ENCODE peak calls at places on chromosome 16, in five cellular contexts. One of them, this sample, is unnamed.

GRCh38 chr16:1512774-1513173 is 19.6 kb downstream of the TELO2 start:
- DNase-seq in HFF-Myc: no peak
- DNase-seq in NCI-H1436 treated with DMSO at 0.1 percent for 48 hours: no peak
- DNase-seq in activated naive CD4-positive, alpha-beta T cell treated with Interleukin-2 at 50 U/mL for 16 hours: no peak
- DNase-seq in A549: no peak
- DNase-seq in this sample: no peak

GRCh38 chr16:58937661-58938060 is 203.5 kb upstream of the GOT2 start:
- DNase-seq in HFF-Myc: no peak
- DNase-seq in NCI-H1436 treated with DMSO at 0.1 percent for 48 hours: no peak
- DNase-seq in activated naive CD4-positive, alpha-beta T cell treated with Interleukin-2 at 50 U/mL for 16 hours: no peak
- DNase-seq in A549: no peak
- DNase-seq in this sample: no peak

GRCh38 chr16:48542020-48542473 is 67.9 kb downstream of the N4BP1 start:
- DNase-seq in HFF-Myc: no peak
- DNase-seq in NCI-H1436 treated with DMSO at 0.1 percent for 48 hours: no peak
- DNase-seq in activated naive CD4-positive, alpha-beta T cell treated with Interleukin-2 at 50 U/mL for 16 hours: peak; percentile 19
- DNase-seq in A549: peak; percentile 56
- DNase-seq in this sample: peak; percentile 24

GRCh38 chr16:53773150-53773846 is 69.3 kb downstream of the FTO start:
- DNase-seq in HFF-Myc: peak; percentile 45
- DNase-seq in NCI-H1436 treated with DMSO at 0.1 percent for 48 hours: peak; percentile 31
- DNase-seq in activated naive CD4-positive, alpha-beta T cell treated with Interleukin-2 at 50 U/mL for 16 hours: no peak
- DNase-seq in A549: peak; percentile 51
- DNase-seq in this sample: no peak

GRCh38 chr16:67432491-67432890 is 1.6 kb downstream of the HSD11B2 start:
- DNase-seq in HFF-Myc: no peak
- DNase-seq in NCI-H1436 treated with DMSO at 0.1 percent for 48 hours: no peak
- DNase-seq in activated naive CD4-positive, alpha-beta T cell treated with Interleukin-2 at 50 U/mL for 16 hours: no peak
- DNase-seq in A549: no peak
- DNase-seq in this sample: no peak

GRCh38 chr16:17459903-17460521 is 10.7 kb downstream of the XYLT1 start:
- DNase-seq in HFF-Myc: no peak
- DNase-seq in NCI-H1436 treated with DMSO at 0.1 percent for 48 hours: no peak
- DNase-seq in activated naive CD4-positive, alpha-beta T cell treated with Interleukin-2 at 50 U/mL for 16 hours: no peak
- DNase-seq in A549: no peak
- DNase-seq in this sample: no peak

GRCh38 chr16:81521141-81521626 is 76.6 kb downstream of the CMIP start:
- DNase-seq in HFF-Myc: no peak
- DNase-seq in NCI-H1436 treated with DMSO at 0.1 percent for 48 hours: no peak
- DNase-seq in activated naive CD4-positive, alpha-beta T cell treated with Interleukin-2 at 50 U/mL for 16 hours: peak; percentile 70
- DNase-seq in A549: no peak
- DNase-seq in this sample: no peak

GRCh38 chr16:57703416-57704010 is 8.9 kb downstream of the DRC7 start:
- DNase-seq in HFF-Myc: no peak
- DNase-seq in NCI-H1436 treated with DMSO at 0.1 percent for 48 hours: no peak
- DNase-seq in activated naive CD4-positive, alpha-beta T cell treated with Interleukin-2 at 50 U/mL for 16 hours: no peak
- DNase-seq in A549: no peak
- DNase-seq in this sample: no peak

GRCh38 chr16:6206080-6206479 is 1108.5 kb upstream of the EEF2KMT start:
- DNase-seq in HFF-Myc: no peak
- DNase-seq in NCI-H1436 treated with DMSO at 0.1 percent for 48 hours: no peak
- DNase-seq in activated naive CD4-positive, alpha-beta T cell treated with Interleukin-2 at 50 U/mL for 16 hours: no peak
- DNase-seq in A549: no peak
- DNase-seq in this sample: no peak

GRCh38 chr16:66746682-66747081 is 4.7 kb downstream of the DYNC1LI2 start:
- DNase-seq in HFF-Myc: no peak
- DNase-seq in NCI-H1436 treated with DMSO at 0.1 percent for 48 hours: no peak
- DNase-seq in activated naive CD4-positive, alpha-beta T cell treated with Interleukin-2 at 50 U/mL for 16 hours: no peak
- DNase-seq in A549: no peak
- DNase-seq in this sample: no peak

GRCh38 chr16:68553186-68553585 is 14.1 kb downstream of the ZFP90 start:
- DNase-seq in HFF-Myc: no peak
- DNase-seq in NCI-H1436 treated with DMSO at 0.1 percent for 48 hours: no peak
- DNase-seq in activated naive CD4-positive, alpha-beta T cell treated with Interleukin-2 at 50 U/mL for 16 hours: no peak
- DNase-seq in A549: no peak
- DNase-seq in this sample: no peak

GRCh38 chr16:8996891-8997290 is 33.2 kb upstream of the USP7 start:
- DNase-seq in HFF-Myc: no peak
- DNase-seq in NCI-H1436 treated with DMSO at 0.1 percent for 48 hours: no peak
- DNase-seq in activated naive CD4-positive, alpha-beta T cell treated with Interleukin-2 at 50 U/mL for 16 hours: no peak
- DNase-seq in A549: no peak
- DNase-seq in this sample: no peak

GRCh38 chr16:73527191-73527590 is 479.3 kb upstream of the ZFHX3 start:
- DNase-seq in HFF-Myc: no peak
- DNase-seq in NCI-H1436 treated with DMSO at 0.1 percent for 48 hours: peak; percentile 31
- DNase-seq in activated naive CD4-positive, alpha-beta T cell treated with Interleukin-2 at 50 U/mL for 16 hours: no peak
- DNase-seq in A549: no peak
- DNase-seq in this sample: no peak

GRCh38 chr16:85429776-85430522 is 183.2 kb upstream of the GSE1 start:
- DNase-seq in HFF-Myc: no peak
- DNase-seq in NCI-H1436 treated with DMSO at 0.1 percent for 48 hours: no peak
- DNase-seq in activated naive CD4-positive, alpha-beta T cell treated with Interleukin-2 at 50 U/mL for 16 hours: no peak
- DNase-seq in A549: no peak
- DNase-seq in this sample: no peak

GRCh38 chr16:23330161-23330560 is 28.1 kb downstream of the SCNN1B start:
- DNase-seq in HFF-Myc: no peak
- DNase-seq in NCI-H1436 treated with DMSO at 0.1 percent for 48 hours: no peak
- DNase-seq in activated naive CD4-positive, alpha-beta T cell treated with Interleukin-2 at 50 U/mL for 16 hours: no peak
- DNase-seq in A549: no peak
- DNase-seq in this sample: no peak

GRCh38 chr16:22214402-22214801 is 8.3 kb downstream of the EEF2K start:
- DNase-seq in HFF-Myc: no peak
- DNase-seq in NCI-H1436 treated with DMSO at 0.1 percent for 48 hours: no peak
- DNase-seq in activated naive CD4-positive, alpha-beta T cell treated with Interleukin-2 at 50 U/mL for 16 hours: no peak
- DNase-seq in A549: no peak
- DNase-seq in this sample: no peak

GRCh38 chr16:8583199-8583598 is 7.1 kb downstream of the TMEM114 start:
- DNase-seq in HFF-Myc: no peak
- DNase-seq in NCI-H1436 treated with DMSO at 0.1 percent for 48 hours: no peak
- DNase-seq in activated naive CD4-positive, alpha-beta T cell treated with Interleukin-2 at 50 U/mL for 16 hours: no peak
- DNase-seq in A549: no peak
- DNase-seq in this sample: no peak

GRCh38 chr16:67277294-67277998 is 1.9 kb upstream of the PLEKHG4 start:
- DNase-seq in HFF-Myc: peak; percentile 91
- DNase-seq in NCI-H1436 treated with DMSO at 0.1 percent for 48 hours: no peak
- DNase-seq in activated naive CD4-positive, alpha-beta T cell treated with Interleukin-2 at 50 U/mL for 16 hours: no peak
- DNase-seq in A549: peak; percentile 80
- DNase-seq in this sample: peak; percentile 81

GRCh38 chr16:55703003-55704001 is 47.5 kb downstream of the SLC6A2 start:
- DNase-seq in HFF-Myc: peak; percentile 33
- DNase-seq in NCI-H1436 treated with DMSO at 0.1 percent for 48 hours: no peak
- DNase-seq in activated naive CD4-positive, alpha-beta T cell treated with Interleukin-2 at 50 U/mL for 16 hours: no peak
- DNase-seq in A549: peak; percentile 18
- DNase-seq in this sample: peak; percentile 13

GRCh38 chr16:24822974-24823373 is 22.8 kb upstream of the SLC5A11 start:
- DNase-seq in HFF-Myc: no peak
- DNase-seq in NCI-H1436 treated with DMSO at 0.1 percent for 48 hours: no peak
- DNase-seq in activated naive CD4-positive, alpha-beta T cell treated with Interleukin-2 at 50 U/mL for 16 hours: no peak
- DNase-seq in A549: no peak
- DNase-seq in this sample: no peak

GRCh38 chr16:51674615-51675014 is 523.5 kb upstream of the SALL1 start:
- DNase-seq in HFF-Myc: no peak
- DNase-seq in NCI-H1436 treated with DMSO at 0.1 percent for 48 hours: no peak
- DNase-seq in activated naive CD4-positive, alpha-beta T cell treated with Interleukin-2 at 50 U/mL for 16 hours: no peak
- DNase-seq in A549: no peak
- DNase-seq in this sample: no peak

GRCh38 chr16:86245351-86245750 is 265.0 kb upstream of the FOXF1 start:
- DNase-seq in HFF-Myc: no peak
- DNase-seq in NCI-H1436 treated with DMSO at 0.1 percent for 48 hours: no peak
- DNase-seq in activated naive CD4-positive, alpha-beta T cell treated with Interleukin-2 at 50 U/mL for 16 hours: no peak
- DNase-seq in A549: no peak
- DNase-seq in this sample: no peak

GRCh38 chr16:85891033-85891775 is 7.8 kb upstream of the IRF8 start:
- DNase-seq in HFF-Myc: no peak
- DNase-seq in NCI-H1436 treated with DMSO at 0.1 percent for 48 hours: no peak
- DNase-seq in activated naive CD4-positive, alpha-beta T cell treated with Interleukin-2 at 50 U/mL for 16 hours: no peak
- DNase-seq in A549: peak; percentile 76
- DNase-seq in this sample: no peak

GRCh38 chr16:85699628-85700027 is 10.9 kb upstream of the GINS2 start:
- DNase-seq in HFF-Myc: no peak
- DNase-seq in NCI-H1436 treated with DMSO at 0.1 percent for 48 hours: no peak
- DNase-seq in activated naive CD4-positive, alpha-beta T cell treated with Interleukin-2 at 50 U/mL for 16 hours: no peak
- DNase-seq in A549: no peak
- DNase-seq in this sample: no peak

GRCh38 chr16:53080345-53081031 is 25.7 kb downstream of the CHD9 start:
- DNase-seq in HFF-Myc: no peak
- DNase-seq in NCI-H1436 treated with DMSO at 0.1 percent for 48 hours: no peak
- DNase-seq in activated naive CD4-positive, alpha-beta T cell treated with Interleukin-2 at 50 U/mL for 16 hours: no peak
- DNase-seq in A549: peak; percentile 89
- DNase-seq in this sample: no peak

GRCh38 chr16:2023098-2023925 is 3.4 kb upstream of the NHERF2 start:
- DNase-seq in HFF-Myc: no peak
- DNase-seq in NCI-H1436 treated with DMSO at 0.1 percent for 48 hours: no peak
- DNase-seq in activated naive CD4-positive, alpha-beta T cell treated with Interleukin-2 at 50 U/mL for 16 hours: peak; percentile 95
- DNase-seq in A549: peak; percentile 88
- DNase-seq in this sample: peak; percentile 63

GRCh38 chr16:76318565-76318964 is 41.4 kb downstream of the CNTNAP4 start:
- DNase-seq in HFF-Myc: no peak
- DNase-seq in NCI-H1436 treated with DMSO at 0.1 percent for 48 hours: no peak
- DNase-seq in activated naive CD4-positive, alpha-beta T cell treated with Interleukin-2 at 50 U/mL for 16 hours: no peak
- DNase-seq in A549: no peak
- DNase-seq in this sample: no peak

GRCh38 chr16:88856122-88856827 is 472 bp downstream of the GALNS start:
- DNase-seq in HFF-Myc: no peak
- DNase-seq in NCI-H1436 treated with DMSO at 0.1 percent for 48 hours: no peak
- DNase-seq in activated naive CD4-positive, alpha-beta T cell treated with Interleukin-2 at 50 U/mL for 16 hours: no peak
- DNase-seq in A549: no peak
- DNase-seq in this sample: no peak

GRCh38 chr16:85490971-85491771 is 122.0 kb upstream of the GSE1 start:
- DNase-seq in HFF-Myc: no peak
- DNase-seq in NCI-H1436 treated with DMSO at 0.1 percent for 48 hours: no peak
- DNase-seq in activated naive CD4-positive, alpha-beta T cell treated with Interleukin-2 at 50 U/mL for 16 hours: peak; percentile 50
- DNase-seq in A549: peak; percentile 63
- DNase-seq in this sample: peak; percentile 30

GRCh38 chr16:11583889-11584565 is 2.7 kb downstream of the LITAF start:
- DNase-seq in HFF-Myc: no peak
- DNase-seq in NCI-H1436 treated with DMSO at 0.1 percent for 48 hours: no peak
- DNase-seq in activated naive CD4-positive, alpha-beta T cell treated with Interleukin-2 at 50 U/mL for 16 hours: no peak
- DNase-seq in A549: no peak
- DNase-seq in this sample: no peak

GRCh38 chr16:74107795-74108610 is 188.6 kb upstream of the PSMD7 start:
- DNase-seq in HFF-Myc: peak; percentile 35
- DNase-seq in NCI-H1436 treated with DMSO at 0.1 percent for 48 hours: no peak
- DNase-seq in activated naive CD4-positive, alpha-beta T cell treated with Interleukin-2 at 50 U/mL for 16 hours: peak; percentile 7
- DNase-seq in A549: peak; percentile 42
- DNase-seq in this sample: peak; percentile 24

GRCh38 chr16:47018223-47018891 is 44.9 kb upstream of the DNAJA2 start:
- DNase-seq in HFF-Myc: no peak
- DNase-seq in NCI-H1436 treated with DMSO at 0.1 percent for 48 hours: no peak
- DNase-seq in activated naive CD4-positive, alpha-beta T cell treated with Interleukin-2 at 50 U/mL for 16 hours: peak; percentile 60
- DNase-seq in A549: peak; percentile 80
- DNase-seq in this sample: peak; percentile 43

GRCh38 chr16:74297296-74297665 is 667 bp downstream of the PSMD7 start:
- DNase-seq in HFF-Myc: no peak
- DNase-seq in NCI-H1436 treated with DMSO at 0.1 percent for 48 hours: no peak
- DNase-seq in activated naive CD4-positive, alpha-beta T cell treated with Interleukin-2 at 50 U/mL for 16 hours: peak; percentile 56
- DNase-seq in A549: peak; percentile 61
- DNase-seq in this sample: no peak

GRCh38 chr16:88798772-88799455 is 4.7 kb upstream of the CDT1 start:
- DNase-seq in HFF-Myc: no peak
- DNase-seq in NCI-H1436 treated with DMSO at 0.1 percent for 48 hours: peak; percentile 74
- DNase-seq in activated naive CD4-positive, alpha-beta T cell treated with Interleukin-2 at 50 U/mL for 16 hours: no peak
- DNase-seq in A549: no peak
- DNase-seq in this sample: no peak

GRCh38 chr16:525520-526180 is 1.9 kb upstream of the CAPN15 start:
- DNase-seq in HFF-Myc: peak; percentile 59
- DNase-seq in NCI-H1436 treated with DMSO at 0.1 percent for 48 hours: no peak
- DNase-seq in activated naive CD4-positive, alpha-beta T cell treated with Interleukin-2 at 50 U/mL for 16 hours: peak; percentile 81
- DNase-seq in A549: peak; percentile 68
- DNase-seq in this sample: peak; percentile 81

GRCh38 chr16:19835989-19836421 is 48.6 kb downstream of the GPRC5B start:
- DNase-seq in HFF-Myc: no peak
- DNase-seq in NCI-H1436 treated with DMSO at 0.1 percent for 48 hours: no peak
- DNase-seq in activated naive CD4-positive, alpha-beta T cell treated with Interleukin-2 at 50 U/mL for 16 hours: no peak
- DNase-seq in A549: no peak
- DNase-seq in this sample: no peak

GRCh38 chr16:69618307-69618706 is 52.5 kb downstream of the NFAT5 start:
- DNase-seq in HFF-Myc: no peak
- DNase-seq in NCI-H1436 treated with DMSO at 0.1 percent for 48 hours: no peak
- DNase-seq in activated naive CD4-positive, alpha-beta T cell treated with Interleukin-2 at 50 U/mL for 16 hours: no peak
- DNase-seq in A549: no peak
- DNase-seq in this sample: no peak

GRCh38 chr16:50372611-50373344 is 4.0 kb upstream of the BRD7 start:
- DNase-seq in HFF-Myc: no peak
- DNase-seq in NCI-H1436 treated with DMSO at 0.1 percent for 48 hours: no peak
- DNase-seq in activated naive CD4-positive, alpha-beta T cell treated with Interleukin-2 at 50 U/mL for 16 hours: no peak
- DNase-seq in A549: no peak
- DNase-seq in this sample: no peak

GRCh38 chr16:31713945-31714898 is 159.4 kb upstream of the ZNF267 start:
- DNase-seq in HFF-Myc: no peak
- DNase-seq in NCI-H1436 treated with DMSO at 0.1 percent for 48 hours: no peak
- DNase-seq in activated naive CD4-positive, alpha-beta T cell treated with Interleukin-2 at 50 U/mL for 16 hours: no peak
- DNase-seq in A549: no peak
- DNase-seq in this sample: no peak

This sample was measured in Panc1.